ENCODE peak calls at places on chromosomes 16 and 17, in ten cellular contexts. One of them, this sample, is unnamed.

GRCh38 chr16:24132797-24133155 is 123.4 kb upstream of the CACNG3 start:
- DNase-seq in body of pancreas: no peak
- DNase-seq in pulmonary artery endothelial cell: no peak
- DNase-seq in putamen: no peak
- DNase-seq in GM04503: no peak
- DNase-seq in NCI-H524: no peak
- DNase-seq in stimulated activated CD4-positive, alpha-beta T cell treated with anti-CD3 and anti-CD28 coated beads, Interleukin-2, amount 100 ng/mL, for 24 hours: no peak
- DNase-seq in NCI-H2029: no peak
- DNase-seq in adrenal gland: no peak
- DNase-seq in activated naive CD4-positive, alpha-beta T cell: no peak
- DNase-seq in this sample: no peak

GRCh38 chr16:57623251-57624043 is 5.0 kb upstream of the ADGRG1 start:
- DNase-seq in body of pancreas: peak; percentile 76
- DNase-seq in pulmonary artery endothelial cell: no peak
- DNase-seq in putamen: peak; percentile 93
- DNase-seq in GM04503: no peak
- DNase-seq in NCI-H524: no peak
- DNase-seq in stimulated activated CD4-positive, alpha-beta T cell treated with anti-CD3 and anti-CD28 coated beads, Interleukin-2, amount 100 ng/mL, for 24 hours: no peak
- DNase-seq in NCI-H2029: peak; percentile 84
- DNase-seq in adrenal gland: peak; percentile 90
- DNase-seq in activated naive CD4-positive, alpha-beta T cell: no peak
- DNase-seq in this sample: peak; percentile 77

GRCh38 chr17:16352303-16352837 is 899 bp downstream of the CENPV start:
- DNase-seq in body of pancreas: peak; percentile 45
- DNase-seq in pulmonary artery endothelial cell: no peak
- DNase-seq in putamen: peak; percentile 68
- DNase-seq in GM04503: no peak
- DNase-seq in NCI-H524: peak; percentile 83
- DNase-seq in stimulated activated CD4-positive, alpha-beta T cell treated with anti-CD3 and anti-CD28 coated beads, Interleukin-2, amount 100 ng/mL, for 24 hours: peak; percentile 60
- DNase-seq in NCI-H2029: peak; percentile 14
- DNase-seq in adrenal gland: peak; percentile 45
- DNase-seq in activated naive CD4-positive, alpha-beta T cell: no peak
- DNase-seq in this sample: peak; percentile 23

GRCh38 chr16:52256310-52257078 is 290.4 kb downstream of the TOX3 start:
- DNase-seq in body of pancreas: no peak
- DNase-seq in pulmonary artery endothelial cell: no peak
- DNase-seq in putamen: no peak
- DNase-seq in GM04503: no peak
- DNase-seq in NCI-H524: no peak
- DNase-seq in stimulated activated CD4-positive, alpha-beta T cell treated with anti-CD3 and anti-CD28 coated beads, Interleukin-2, amount 100 ng/mL, for 24 hours: no peak
- DNase-seq in NCI-H2029: no peak
- DNase-seq in adrenal gland: no peak
- DNase-seq in activated naive CD4-positive, alpha-beta T cell: no peak
- DNase-seq in this sample: no peak

GRCh38 chr16:47750371-47750770 is 289.2 kb downstream of the PHKB start:
- DNase-seq in body of pancreas: no peak
- DNase-seq in pulmonary artery endothelial cell: no peak
- DNase-seq in putamen: no peak
- DNase-seq in GM04503: no peak
- DNase-seq in NCI-H524: peak; percentile 41
- DNase-seq in stimulated activated CD4-positive, alpha-beta T cell treated with anti-CD3 and anti-CD28 coated beads, Interleukin-2, amount 100 ng/mL, for 24 hours: no peak
- DNase-seq in NCI-H2029: no peak
- DNase-seq in adrenal gland: no peak
- DNase-seq in activated naive CD4-positive, alpha-beta T cell: no peak
- DNase-seq in this sample: no peak

GRCh38 chr17:78917451-78918307 is 7.5 kb downstream of the TIMP2 start:
- DNase-seq in body of pancreas: no peak
- DNase-seq in pulmonary artery endothelial cell: no peak
- DNase-seq in putamen: no peak
- DNase-seq in GM04503: no peak
- DNase-seq in NCI-H524: no peak
- DNase-seq in stimulated activated CD4-positive, alpha-beta T cell treated with anti-CD3 and anti-CD28 coated beads, Interleukin-2, amount 100 ng/mL, for 24 hours: no peak
- DNase-seq in NCI-H2029: no peak
- DNase-seq in adrenal gland: no peak
- DNase-seq in activated naive CD4-positive, alpha-beta T cell: no peak
- DNase-seq in this sample: no peak

GRCh38 chr16:76539609-76540008 is 262.4 kb downstream of the CNTNAP4 start:
- DNase-seq in body of pancreas: no peak
- DNase-seq in pulmonary artery endothelial cell: no peak
- DNase-seq in putamen: no peak
- DNase-seq in GM04503: no peak
- DNase-seq in NCI-H524: no peak
- DNase-seq in stimulated activated CD4-positive, alpha-beta T cell treated with anti-CD3 and anti-CD28 coated beads, Interleukin-2, amount 100 ng/mL, for 24 hours: no peak
- DNase-seq in NCI-H2029: no peak
- DNase-seq in adrenal gland: no peak
- DNase-seq in activated naive CD4-positive, alpha-beta T cell: no peak
- DNase-seq in this sample: no peak

GRCh38 chr17:44501866-44502265 is 1.3 kb downstream of the GPATCH8 start:
- DNase-seq in body of pancreas: no peak
- DNase-seq in pulmonary artery endothelial cell: no peak
- DNase-seq in putamen: peak; percentile 3
- DNase-seq in GM04503: no peak
- DNase-seq in NCI-H524: no peak
- DNase-seq in stimulated activated CD4-positive, alpha-beta T cell treated with anti-CD3 and anti-CD28 coated beads, Interleukin-2, amount 100 ng/mL, for 24 hours: no peak
- DNase-seq in NCI-H2029: no peak
- DNase-seq in adrenal gland: no peak
- DNase-seq in activated naive CD4-positive, alpha-beta T cell: no peak
- DNase-seq in this sample: no peak

GRCh38 chr17:63622571-63623390 is 564 bp downstream of the MAP3K3 start:
- DNase-seq in body of pancreas: peak; percentile 75
- DNase-seq in pulmonary artery endothelial cell: peak; percentile 72
- DNase-seq in putamen: peak; percentile 54
- DNase-seq in GM04503: no peak
- DNase-seq in NCI-H524: peak; percentile 65
- DNase-seq in stimulated activated CD4-positive, alpha-beta T cell treated with anti-CD3 and anti-CD28 coated beads, Interleukin-2, amount 100 ng/mL, for 24 hours: peak; percentile 71
- DNase-seq in NCI-H2029: peak; percentile 11
- DNase-seq in adrenal gland: peak; percentile 74
- DNase-seq in activated naive CD4-positive, alpha-beta T cell: peak; percentile 37
- DNase-seq in this sample: peak; percentile 77

GRCh38 chr16:83843657-83844056 is 35.9 kb downstream of the HSBP1 start:
- DNase-seq in body of pancreas: no peak
- DNase-seq in pulmonary artery endothelial cell: no peak
- DNase-seq in putamen: no peak
- DNase-seq in GM04503: no peak
- DNase-seq in NCI-H524: no peak
- DNase-seq in stimulated activated CD4-positive, alpha-beta T cell treated with anti-CD3 and anti-CD28 coated beads, Interleukin-2, amount 100 ng/mL, for 24 hours: no peak
- DNase-seq in NCI-H2029: no peak
- DNase-seq in adrenal gland: no peak
- DNase-seq in activated naive CD4-positive, alpha-beta T cell: no peak
- DNase-seq in this sample: no peak

GRCh38 chr16:66290431-66290830 is 76.1 kb upstream of the CDH5 start:
- DNase-seq in body of pancreas: no peak
- DNase-seq in pulmonary artery endothelial cell: no peak
- DNase-seq in putamen: no peak
- DNase-seq in GM04503: no peak
- DNase-seq in NCI-H524: no peak
- DNase-seq in stimulated activated CD4-positive, alpha-beta T cell treated with anti-CD3 and anti-CD28 coated beads, Interleukin-2, amount 100 ng/mL, for 24 hours: no peak
- DNase-seq in NCI-H2029: no peak
- DNase-seq in adrenal gland: no peak
- DNase-seq in activated naive CD4-positive, alpha-beta T cell: no peak
- DNase-seq in this sample: no peak

GRCh38 chr17:74523308-74523707 is 8.0 kb downstream of the CD300LB start:
- DNase-seq in body of pancreas: no peak
- DNase-seq in pulmonary artery endothelial cell: no peak
- DNase-seq in putamen: no peak
- DNase-seq in GM04503: no peak
- DNase-seq in NCI-H524: no peak
- DNase-seq in stimulated activated CD4-positive, alpha-beta T cell treated with anti-CD3 and anti-CD28 coated beads, Interleukin-2, amount 100 ng/mL, for 24 hours: no peak
- DNase-seq in NCI-H2029: no peak
- DNase-seq in adrenal gland: no peak
- DNase-seq in activated naive CD4-positive, alpha-beta T cell: no peak
- DNase-seq in this sample: no peak

GRCh38 chr17:70290770-70291169 is 121.4 kb downstream of the KCNJ2 start:
- DNase-seq in body of pancreas: no peak
- DNase-seq in pulmonary artery endothelial cell: no peak
- DNase-seq in putamen: no peak
- DNase-seq in GM04503: no peak
- DNase-seq in NCI-H524: no peak
- DNase-seq in stimulated activated CD4-positive, alpha-beta T cell treated with anti-CD3 and anti-CD28 coated beads, Interleukin-2, amount 100 ng/mL, for 24 hours: no peak
- DNase-seq in NCI-H2029: no peak
- DNase-seq in adrenal gland: no peak
- DNase-seq in activated naive CD4-positive, alpha-beta T cell: no peak
- DNase-seq in this sample: no peak

GRCh38 chr17:4734857-4735475 is 3.7 kb downstream of the MED11 start:
- DNase-seq in body of pancreas: no peak
- DNase-seq in pulmonary artery endothelial cell: no peak
- DNase-seq in putamen: no peak
- DNase-seq in GM04503: no peak
- DNase-seq in NCI-H524: no peak
- DNase-seq in stimulated activated CD4-positive, alpha-beta T cell treated with anti-CD3 and anti-CD28 coated beads, Interleukin-2, amount 100 ng/mL, for 24 hours: no peak
- DNase-seq in NCI-H2029: no peak
- DNase-seq in adrenal gland: no peak
- DNase-seq in activated naive CD4-positive, alpha-beta T cell: no peak
- DNase-seq in this sample: no peak

GRCh38 chr17:34598161-34598776 is 18.9 kb downstream of the TMEM132E start:
- DNase-seq in body of pancreas: no peak
- DNase-seq in pulmonary artery endothelial cell: no peak
- DNase-seq in putamen: peak; percentile 81
- DNase-seq in GM04503: no peak
- DNase-seq in NCI-H524: peak; percentile 83
- DNase-seq in stimulated activated CD4-positive, alpha-beta T cell treated with anti-CD3 and anti-CD28 coated beads, Interleukin-2, amount 100 ng/mL, for 24 hours: no peak
- DNase-seq in NCI-H2029: no peak
- DNase-seq in adrenal gland: no peak
- DNase-seq in activated naive CD4-positive, alpha-beta T cell: no peak
- DNase-seq in this sample: no peak

GRCh38 chr17:9104370-9105041 is 83.2 kb downstream of the NTN1 start:
- DNase-seq in body of pancreas: peak; percentile 42
- DNase-seq in pulmonary artery endothelial cell: no peak
- DNase-seq in putamen: no peak
- DNase-seq in GM04503: no peak
- DNase-seq in NCI-H524: no peak
- DNase-seq in stimulated activated CD4-positive, alpha-beta T cell treated with anti-CD3 and anti-CD28 coated beads, Interleukin-2, amount 100 ng/mL, for 24 hours: no peak
- DNase-seq in NCI-H2029: no peak
- DNase-seq in adrenal gland: no peak
- DNase-seq in activated naive CD4-positive, alpha-beta T cell: no peak
- DNase-seq in this sample: no peak

GRCh38 chr17:38417210-38417951 is 10.9 kb upstream of the ARHGAP23 start:
- DNase-seq in body of pancreas: no peak
- DNase-seq in pulmonary artery endothelial cell: no peak
- DNase-seq in putamen: no peak
- DNase-seq in GM04503: no peak
- DNase-seq in NCI-H524: peak; percentile 48
- DNase-seq in stimulated activated CD4-positive, alpha-beta T cell treated with anti-CD3 and anti-CD28 coated beads, Interleukin-2, amount 100 ng/mL, for 24 hours: no peak
- DNase-seq in NCI-H2029: no peak
- DNase-seq in adrenal gland: peak; percentile 44
- DNase-seq in activated naive CD4-positive, alpha-beta T cell: no peak
- DNase-seq in this sample: no peak

GRCh38 chr16:54489225-54489781 is 202.7 kb upstream of the IRX3 start:
- DNase-seq in body of pancreas: peak; percentile 24
- DNase-seq in pulmonary artery endothelial cell: no peak
- DNase-seq in putamen: no peak
- DNase-seq in GM04503: no peak
- DNase-seq in NCI-H524: peak; percentile 33
- DNase-seq in stimulated activated CD4-positive, alpha-beta T cell treated with anti-CD3 and anti-CD28 coated beads, Interleukin-2, amount 100 ng/mL, for 24 hours: no peak
- DNase-seq in NCI-H2029: peak; percentile 33
- DNase-seq in adrenal gland: no peak
- DNase-seq in activated naive CD4-positive, alpha-beta T cell: no peak
- DNase-seq in this sample: no peak

GRCh38 chr17:38556234-38556633 is 49.5 kb downstream of the SRCIN1 start:
- DNase-seq in body of pancreas: no peak
- DNase-seq in pulmonary artery endothelial cell: no peak
- DNase-seq in putamen: no peak
- DNase-seq in GM04503: no peak
- DNase-seq in NCI-H524: no peak
- DNase-seq in stimulated activated CD4-positive, alpha-beta T cell treated with anti-CD3 and anti-CD28 coated beads, Interleukin-2, amount 100 ng/mL, for 24 hours: no peak
- DNase-seq in NCI-H2029: no peak
- DNase-seq in adrenal gland: no peak
- DNase-seq in activated naive CD4-positive, alpha-beta T cell: no peak
- DNase-seq in this sample: no peak

GRCh38 chr17:41777579-41778188 is 8.8 kb downstream of the JUP start:
- DNase-seq in body of pancreas: peak; percentile 82
- DNase-seq in pulmonary artery endothelial cell: peak; percentile 99
- DNase-seq in putamen: peak; percentile 66
- DNase-seq in GM04503: peak; percentile 55
- DNase-seq in NCI-H524: peak; percentile 64
- DNase-seq in stimulated activated CD4-positive, alpha-beta T cell treated with anti-CD3 and anti-CD28 coated beads, Interleukin-2, amount 100 ng/mL, for 24 hours: no peak
- DNase-seq in NCI-H2029: peak; percentile 96
- DNase-seq in adrenal gland: peak; percentile 66
- DNase-seq in activated naive CD4-positive, alpha-beta T cell: no peak
- DNase-seq in this sample: peak; percentile 83

GRCh38 chr16:79751785-79752184 is 151.2 kb upstream of the MAF start:
- DNase-seq in body of pancreas: peak; percentile 16
- DNase-seq in pulmonary artery endothelial cell: no peak
- DNase-seq in putamen: no peak
- DNase-seq in GM04503: no peak
- DNase-seq in NCI-H524: no peak
- DNase-seq in stimulated activated CD4-positive, alpha-beta T cell treated with anti-CD3 and anti-CD28 coated beads, Interleukin-2, amount 100 ng/mL, for 24 hours: no peak
- DNase-seq in NCI-H2029: no peak
- DNase-seq in adrenal gland: peak; percentile 34
- DNase-seq in activated naive CD4-positive, alpha-beta T cell: no peak
- DNase-seq in this sample: no peak

GRCh38 chr17:35287286-35287811 is 44.5 kb downstream of the SLFN5 start:
- DNase-seq in body of pancreas: no peak
- DNase-seq in pulmonary artery endothelial cell: no peak
- DNase-seq in putamen: no peak
- DNase-seq in GM04503: no peak
- DNase-seq in NCI-H524: no peak
- DNase-seq in stimulated activated CD4-positive, alpha-beta T cell treated with anti-CD3 and anti-CD28 coated beads, Interleukin-2, amount 100 ng/mL, for 24 hours: no peak
- DNase-seq in NCI-H2029: no peak
- DNase-seq in adrenal gland: no peak
- DNase-seq in activated naive CD4-positive, alpha-beta T cell: no peak
- DNase-seq in this sample: no peak

GRCh38 chr17:32876414-32877163 is at the start of gene MYO1D:
- DNase-seq in body of pancreas: peak; percentile 81
- DNase-seq in pulmonary artery endothelial cell: no peak
- DNase-seq in putamen: peak; percentile 43
- DNase-seq in GM04503: no peak
- DNase-seq in NCI-H524: peak; percentile 51
- DNase-seq in stimulated activated CD4-positive, alpha-beta T cell treated with anti-CD3 and anti-CD28 coated beads, Interleukin-2, amount 100 ng/mL, for 24 hours: peak; percentile 82
- DNase-seq in NCI-H2029: no peak
- DNase-seq in adrenal gland: peak; percentile 60
- DNase-seq in activated naive CD4-positive, alpha-beta T cell: peak; percentile 32
- DNase-seq in this sample: peak; percentile 85

GRCh38 chr17:75475144-75475835 is 18.9 kb downstream of the TMEM94 start:
- DNase-seq in body of pancreas: no peak
- DNase-seq in pulmonary artery endothelial cell: no peak
- DNase-seq in putamen: peak; percentile 37
- DNase-seq in GM04503: no peak
- DNase-seq in NCI-H524: no peak
- DNase-seq in stimulated activated CD4-positive, alpha-beta T cell treated with anti-CD3 and anti-CD28 coated beads, Interleukin-2, amount 100 ng/mL, for 24 hours: no peak
- DNase-seq in NCI-H2029: no peak
- DNase-seq in adrenal gland: no peak
- DNase-seq in activated naive CD4-positive, alpha-beta T cell: no peak
- DNase-seq in this sample: no peak